ENCODE peak calls at places on chromosome 3, in seven cellular contexts. N is astrocyte of the spinal cord, E is RWPE1, Y is thoracic aorta, X is SK-N-DZ, C is activated T-cell treated with anti-CD3 and anti-CD28 coated beads for 24 hours, L is mammary epithelial cell. V is an unnamed sample.

GRCh38 chr3:31942446-31942845 is 38.6 kb downstream of the OSBPL10 start:
- DNase-seq in N (no peak), E (no peak), Y (no peak), X (no peak), C (no peak), L (no peak), V (no peak)

GRCh38 chr3:70849911-70850699 is 537.7 kb upstream of the MDFIC2 start:
- DNase-seq in N (peak), E (peak), Y (no peak), X (no peak), C (no peak), L (peak), V (no peak)

GRCh38 chr3:37474936-37475335 is 300.6 kb upstream of the LRRFIP2 start:
- DNase-seq in N (no peak), E (no peak), Y (no peak), X (no peak), C (no peak), L (no peak), V (no peak)

GRCh38 chr3:30777426-30777825 is 117.0 kb downstream of the GADL1 start:
- DNase-seq in N (no peak), E (no peak), Y (no peak), X (no peak), C (no peak), L (no peak), V (no peak)

GRCh38 chr3:194620192-194620591 is 13.0 kb downstream of the TMEM44 start:
- DNase-seq in N (no peak), E (no peak), Y (no peak), X (no peak), C (no peak), L (no peak), V (peak)

GRCh38 chr3:143430582-143430981 is 311.0 kb downstream of the CHST2 start:
- DNase-seq in N (no peak), E (no peak), Y (no peak), X (no peak), C (no peak), L (no peak), V (no peak)

GRCh38 chr3:42099020-42099765 is 8.0 kb downstream of the TRAK1 start:
- DNase-seq in N (peak), E (no peak), Y (no peak), X (no peak), C (no peak), L (no peak), V (no peak)

GRCh38 chr3:183818041-183818620 is 7.2 kb downstream of the MAP6D1 start:
- DNase-seq in N (no peak), E (no peak), Y (no peak), X (no peak), C (no peak), L (no peak), V (no peak)

GRCh38 chr3:190566043-190566933 is 52.4 kb downstream of the IL1RAP start:
- DNase-seq in N (peak), E (peak), Y (peak), X (no peak), C (peak), L (peak), V (peak)

GRCh38 chr3:97815149-97815917 is 6.5 kb upstream of the CRYBG3 start:
- DNase-seq in N (no peak), E (no peak), Y (no peak), X (no peak), C (no peak), L (peak), V (no peak)

GRCh38 chr3:134320749-134321148 is 53.5 kb downstream of the AMOTL2 start:
- DNase-seq in N (peak), E (peak), Y (no peak), X (no peak), C (no peak), L (peak), V (no peak)

GRCh38 chr3:53342353-53342752 is 5.0 kb downstream of the DCP1A start:
- DNase-seq in N (peak), E (no peak), Y (no peak), X (no peak), C (no peak), L (no peak), V (no peak)

V was measured in caudate nucleus.